ENCODE peak calls at places on chromosomes 12 and 14, in nine cellular contexts. D is RCC 7860; R is A549; B is CD4-positive, CD25-positive, alpha-beta regulatory T cell; A is left lung; E is HFFc6; L is naive thymus-derived CD8-positive, alpha-beta T cell; U is GDM1; W is astrocyte of the spinal cord. G is an unnamed sample.

GRCh38 chr12:128644664-128645296 is 179.0 kb downstream of the SLC15A4 start:
- DNase-seq in D (no peak), R (peak), B (no peak), A (no peak), E (no peak), L (no peak), U (no peak), W (no peak), G (no peak)

GRCh38 chr12:75986001-75986739 is 45.4 kb downstream of the PHLDA1 start:
- DNase-seq in D (no peak), R (no peak), B (no peak), A (no peak), E (no peak), L (no peak), U (no peak), W (no peak), G (no peak)

GRCh38 chr12:8662592-8662991 is at the start of gene MFAP5:
- DNase-seq in D (no peak), R (no peak), B (no peak), A (no peak), E (peak), L (no peak), U (no peak), W (peak), G (no peak)

GRCh38 chr14:38405851-38406630 is 150.1 kb upstream of the CLEC14A start:
- DNase-seq in D (no peak), R (no peak), B (no peak), A (no peak), E (peak), L (no peak), U (no peak), W (peak), G (no peak)

GRCh38 chr12:89203144-89203543 is 149.2 kb downstream of the DUSP6 start:
- DNase-seq in D (no peak), R (no peak), B (no peak), A (no peak), E (no peak), L (no peak), U (no peak), W (no peak), G (no peak)

GRCh38 chr14:76086636-76087035 is 65.1 kb upstream of the GPATCH2L start:
- DNase-seq in D (no peak), R (no peak), B (no peak), A (no peak), E (no peak), L (no peak), U (no peak), W (no peak), G (no peak)

GRCh38 chr12:112906712-112907414 is at the start of gene OAS1:
- DNase-seq in D (peak), R (peak), B (peak), A (no peak), E (no peak), L (no peak), U (peak), W (peak), G (peak)

GRCh38 chr12:52600475-52600874 is 788 bp downstream of the KRT72 start:
- DNase-seq in D (no peak), R (no peak), B (no peak), A (no peak), E (no peak), L (no peak), U (no peak), W (no peak), G (no peak)

GRCh38 chr14:69484444-69485113 is at the start of gene PLEKHD1:
- DNase-seq in D (no peak), R (peak), B (no peak), A (peak), E (no peak), L (no peak), U (no peak), W (no peak), G (no peak)

GRCh38 chr12:80269953-80270552 is 170.7 kb downstream of the OTOGL start:
- DNase-seq in D (peak), R (peak), B (peak), A (no peak), E (peak), L (no peak), U (no peak), W (peak), G (no peak)

GRCh38 chr14:23555882-23556699 is at the start of gene THTPA:
- DNase-seq in D (peak), R (peak), B (peak), A (peak), E (peak), L (peak), U (peak), W (peak), G (peak)

GRCh38 chr12:75602111-75602510 is 90.7 kb upstream of the KRR1 start:
- DNase-seq in D (no peak), R (no peak), B (no peak), A (no peak), E (no peak), L (no peak), U (no peak), W (no peak), G (no peak)

GRCh38 chr14:49401373-49401772 is 184.8 kb downstream of the RPS29 start:
- DNase-seq in D (no peak), R (no peak), B (no peak), A (no peak), E (no peak), L (no peak), U (no peak), W (no peak), G (no peak)

GRCh38 chr12:20142956-20143355 is 225.4 kb upstream of the PDE3A start:
- DNase-seq in D (no peak), R (no peak), B (no peak), A (no peak), E (no peak), L (no peak), U (no peak), W (no peak), G (no peak)

GRCh38 chr12:116980083-116980482 is 69.3 kb downstream of the FBXW8 start:
- DNase-seq in D (no peak), R (no peak), B (no peak), A (no peak), E (no peak), L (no peak), U (peak), W (no peak), G (no peak)

GRCh38 chr12:6327591-6328041 is 14.3 kb downstream of the TNFRSF1A start:
- DNase-seq in D (no peak), R (no peak), B (no peak), A (no peak), E (no peak), L (no peak), U (no peak), W (no peak), G (no peak)

GRCh38 chr12:65460076-65460475 is 181.6 kb downstream of the MSRB3 start:
- DNase-seq in D (no peak), R (no peak), B (no peak), A (no peak), E (no peak), L (no peak), U (no peak), W (no peak), G (no peak)

GRCh38 chr12:58877243-58877743 is 43.0 kb downstream of the LRIG3 start:
- DNase-seq in D (peak), R (peak), B (no peak), A (no peak), E (peak), L (no peak), U (no peak), W (peak), G (no peak)

GRCh38 chr12:40336573-40337199 is 111.9 kb downstream of the LRRK2 start:
- DNase-seq in D (peak), R (peak), B (no peak), A (no peak), E (no peak), L (no peak), U (no peak), W (peak), G (no peak)

GRCh38 chr14:69985456-69985855 is 106.2 kb downstream of the SMOC1 start:
- DNase-seq in D (no peak), R (no peak), B (no peak), A (no peak), E (no peak), L (no peak), U (no peak), W (no peak), G (no peak)

GRCh38 chr12:47307680-47308399 is 228.1 kb upstream of the AMIGO2 start:
- DNase-seq in D (peak), R (peak), B (peak), A (no peak), E (peak), L (peak), U (peak), W (peak), G (peak)

GRCh38 chr12:1103632-1104031 is 112.6 kb downstream of the ERC1 start:
- DNase-seq in D (no peak), R (no peak), B (no peak), A (peak), E (no peak), L (no peak), U (no peak), W (no peak), G (no peak)

GRCh38 chr14:102868956-102869531 is 53.4 kb upstream of the AMN start:
- DNase-seq in D (no peak), R (no peak), B (no peak), A (no peak), E (no peak), L (no peak), U (no peak), W (no peak), G (no peak)

GRCh38 chr12:53389702-53390101 is 9.7 kb downstream of the SP1 start:
- DNase-seq in D (no peak), R (no peak), B (no peak), A (no peak), E (no peak), L (no peak), U (no peak), W (no peak), G (no peak)

GRCh38 chr14:59333668-59334067 is 131.5 kb downstream of the GPR135 start:
- DNase-seq in D (no peak), R (no peak), B (no peak), A (no peak), E (peak), L (no peak), U (no peak), W (peak), G (no peak)

GRCh38 chr12:110090266-110091135 is 33.7 kb upstream of the IFT81 start:
- DNase-seq in D (no peak), R (no peak), B (no peak), A (no peak), E (no peak), L (no peak), U (no peak), W (no peak), G (no peak)

GRCh38 chr14:21098134-21098891 is at the start of gene ZNF219:
- DNase-seq in D (no peak), R (peak), B (no peak), A (peak), E (peak), L (no peak), U (peak), W (peak), G (no peak)